ENCODE peak calls at places on chromosome 15, in eight cellular contexts. One of them, this sample, is unnamed.

GRCh38 chr15:70159397-70160009 is 61.8 kb upstream of the TLE3 start:
- DNase-seq in Kasumi-1: no peak
- DNase-seq in stimulated activated naive CD8-positive, alpha-beta T cell treated with anti-CD3 and anti-CD28 coated beads, Interleukin-15, amount 100 ng/mL, for 72 hours: no peak
- DNase-seq in neuronal stem cell: no peak
- DNase-seq in RWPE1: no peak
- DNase-seq in AG10803: no peak
- DNase-seq in dorsolateral prefrontal cortex: no peak
- DNase-seq in hepatic stellate cell: no peak
- DNase-seq in this sample: no peak

GRCh38 chr15:25731411-25731810 is 131.7 kb downstream of the ATP10A start:
- DNase-seq in Kasumi-1: no peak
- DNase-seq in stimulated activated naive CD8-positive, alpha-beta T cell treated with anti-CD3 and anti-CD28 coated beads, Interleukin-15, amount 100 ng/mL, for 72 hours: no peak
- DNase-seq in neuronal stem cell: no peak
- DNase-seq in RWPE1: no peak
- DNase-seq in AG10803: peak; percentile 8
- DNase-seq in dorsolateral prefrontal cortex: no peak
- DNase-seq in hepatic stellate cell: no peak
- DNase-seq in this sample: no peak

GRCh38 chr15:75024102-75024636 is 779 bp downstream of the PPCDC start:
- DNase-seq in Kasumi-1: peak; percentile 83
- DNase-seq in stimulated activated naive CD8-positive, alpha-beta T cell treated with anti-CD3 and anti-CD28 coated beads, Interleukin-15, amount 100 ng/mL, for 72 hours: no peak
- DNase-seq in neuronal stem cell: no peak
- DNase-seq in RWPE1: peak; percentile 49
- DNase-seq in AG10803: peak; percentile 48
- DNase-seq in dorsolateral prefrontal cortex: no peak
- DNase-seq in hepatic stellate cell: peak; percentile 38
- DNase-seq in this sample: no peak

GRCh38 chr15:100672959-100673358 is 70.6 kb downstream of the ASB7 start:
- DNase-seq in Kasumi-1: no peak
- DNase-seq in stimulated activated naive CD8-positive, alpha-beta T cell treated with anti-CD3 and anti-CD28 coated beads, Interleukin-15, amount 100 ng/mL, for 72 hours: no peak
- DNase-seq in neuronal stem cell: no peak
- DNase-seq in RWPE1: no peak
- DNase-seq in AG10803: no peak
- DNase-seq in dorsolateral prefrontal cortex: no peak
- DNase-seq in hepatic stellate cell: no peak
- DNase-seq in this sample: no peak

GRCh38 chr15:25474251-25474650 is 35.4 kb upstream of the UBE3A start:
- DNase-seq in Kasumi-1: no peak
- DNase-seq in stimulated activated naive CD8-positive, alpha-beta T cell treated with anti-CD3 and anti-CD28 coated beads, Interleukin-15, amount 100 ng/mL, for 72 hours: no peak
- DNase-seq in neuronal stem cell: no peak
- DNase-seq in RWPE1: no peak
- DNase-seq in AG10803: no peak
- DNase-seq in dorsolateral prefrontal cortex: no peak
- DNase-seq in hepatic stellate cell: no peak
- DNase-seq in this sample: no peak

GRCh38 chr15:67241132-67241855 is 13.2 kb downstream of the AAGAB start:
- DNase-seq in Kasumi-1: no peak
- DNase-seq in stimulated activated naive CD8-positive, alpha-beta T cell treated with anti-CD3 and anti-CD28 coated beads, Interleukin-15, amount 100 ng/mL, for 72 hours: peak; percentile 10
- DNase-seq in neuronal stem cell: no peak
- DNase-seq in RWPE1: no peak
- DNase-seq in AG10803: no peak
- DNase-seq in dorsolateral prefrontal cortex: no peak
- DNase-seq in hepatic stellate cell: no peak
- DNase-seq in this sample: no peak

GRCh38 chr15:32986147-32986546 is 208.4 kb downstream of the FMN1 start:
- DNase-seq in Kasumi-1: no peak
- DNase-seq in stimulated activated naive CD8-positive, alpha-beta T cell treated with anti-CD3 and anti-CD28 coated beads, Interleukin-15, amount 100 ng/mL, for 72 hours: no peak
- DNase-seq in neuronal stem cell: no peak
- DNase-seq in RWPE1: no peak
- DNase-seq in AG10803: no peak
- DNase-seq in dorsolateral prefrontal cortex: no peak
- DNase-seq in hepatic stellate cell: no peak
- DNase-seq in this sample: no peak

GRCh38 chr15:70722266-70723123 is 40.9 kb downstream of the UACA start:
- DNase-seq in Kasumi-1: peak; percentile 42
- DNase-seq in stimulated activated naive CD8-positive, alpha-beta T cell treated with anti-CD3 and anti-CD28 coated beads, Interleukin-15, amount 100 ng/mL, for 72 hours: no peak
- DNase-seq in neuronal stem cell: no peak
- DNase-seq in RWPE1: peak; percentile 48
- DNase-seq in AG10803: peak; percentile 77
- DNase-seq in dorsolateral prefrontal cortex: no peak
- DNase-seq in hepatic stellate cell: peak; percentile 29
- DNase-seq in this sample: no peak

GRCh38 chr15:101103589-101103988 is 148.3 kb downstream of the CHSY1 start:
- DNase-seq in Kasumi-1: no peak
- DNase-seq in stimulated activated naive CD8-positive, alpha-beta T cell treated with anti-CD3 and anti-CD28 coated beads, Interleukin-15, amount 100 ng/mL, for 72 hours: no peak
- DNase-seq in neuronal stem cell: no peak
- DNase-seq in RWPE1: no peak
- DNase-seq in AG10803: no peak
- DNase-seq in dorsolateral prefrontal cortex: no peak
- DNase-seq in hepatic stellate cell: no peak
- DNase-seq in this sample: no peak

This sample was measured in activated effector memory CD4-positive, alpha-beta T cell treated with Interleukin-2 at 50 U/mL for 16 hours.